ENCODE peak calls at places on chromosomes 5 and 9, in nine cellular contexts. V, W, T, F, O, R, I, P and K are unnamed samples.

GRCh38 chr5:140868721-140869554 is at the start of gene PCDHA11:
- DNase-seq in V (no peak), T (peak; percentile 83), I (peak; percentile 45), W (peak; percentile 6), P (no peak), O (peak; percentile 10), F (no peak), R (no peak), K (no peak)

GRCh38 chr5:9251379-9251980 is 294.4 kb downstream of the SEMA5A start:
- DNase-seq in T (no peak), R (no peak), P (no peak), I (no peak), F (no peak), W (peak; percentile 53), O (peak; percentile 30), V (no peak), K (no peak)

GRCh38 chr9:113955076-113955752 is 79.1 kb downstream of the ZNF618 start:
- DNase-seq in P (no peak), F (no peak), I (no peak), O (peak; percentile 62), R (no peak), T (no peak), V (no peak), W (peak; percentile 84), K (no peak)

GRCh38 chr5:179266291-179267070 is 78.8 kb downstream of the ADAMTS2 start:
- DNase-seq in I (no peak), V (no peak), W (no peak), R (peak; percentile 29), P (peak; percentile 36), O (no peak), T (no peak), F (no peak), K (no peak)

GRCh38 chr5:115179959-115180709 is 10.4 kb upstream of the TRIM36 start:
- DNase-seq in O (peak; percentile 14), V (no peak), W (peak; percentile 22), R (peak; percentile 69), P (no peak), I (peak; percentile 69), T (peak; percentile 56), F (peak; percentile 19), K (peak; percentile 88)

GRCh38 chr5:161086456-161086855 is 234.4 kb upstream of the ATP10B start:
- DNase-seq in F (no peak), P (no peak), T (no peak), O (peak; percentile 58), I (no peak), R (no peak), V (peak; percentile 21), W (peak; percentile 78), K (no peak)

GRCh38 chr5:151630088-151630487 is 39.0 kb upstream of the FAT2 start:
- DNase-seq in F (no peak), V (no peak), W (peak; percentile 26), P (no peak), O (no peak), I (no peak), R (no peak), T (no peak), K (no peak)

GRCh38 chr5:144547098-144547499 is 376.4 kb downstream of the KCTD16 start:
- DNase-seq in P (no peak), T (no peak), V (no peak), R (no peak), I (no peak), O (no peak), W (peak; percentile 11), F (no peak), K (no peak)

GRCh38 chr5:54514269-54514668 is 3.3 kb upstream of the SNX18 start:
- DNase-seq in O (no peak), P (no peak), F (no peak), V (no peak), W (no peak), I (no peak), R (no peak), T (no peak), K (peak; percentile 8)

GRCh38 chr5:72290356-72291133 is 29.5 kb downstream of the MRPS27 start:
- DNase-seq in P (no peak), W (peak; percentile 81), O (no peak), V (no peak), T (no peak), F (no peak), I (no peak), R (no peak), K (no peak)

GRCh38 chr9:16671591-16672137 is 198.8 kb downstream of the BNC2 start:
- DNase-seq in F (no peak), O (peak; percentile 46), W (peak; percentile 90), I (no peak), V (peak; percentile 25), P (no peak), T (no peak), R (no peak), K (peak; percentile 99)

GRCh38 chr5:59115345-59115744 is 532.5 kb downstream of the RAB3C start:
- DNase-seq in T (no peak), R (no peak), P (no peak), I (no peak), V (no peak), F (no peak), W (peak; percentile 51), O (peak; percentile 12), K (no peak)

GRCh38 chr5:142900926-142901325 is 130.7 kb downstream of the ARHGAP26 start:
- DNase-seq in I (no peak), O (peak; percentile 68), P (no peak), W (peak; percentile 90), V (no peak), T (no peak), F (no peak), R (no peak), K (no peak)